ENCODE peak calls at places on chromosomes 13 and 19, in seven cellular contexts. H is DND-41, T is AG09309, G is OCI-LY7, N is fibroblast of the aortic adventitia, B is ovary, C is psoas muscle. V is an unnamed sample.
A peak's percentile ranks its signal among the peaks of the same experiment; 100 is the strongest.

GRCh38 chr19:15107056-15108010 is at the start of gene SYDE1:
- DNase-seq in H (peak; percentile 26), T (no peak), G (no peak), N (peak; percentile 72), B (peak; percentile 77), C (peak; percentile 73), V (no peak)

GRCh38 chr13:24738366-24738847 is 25.6 kb upstream of the RNF17 start:
- DNase-seq in H (no peak), T (no peak), G (no peak), N (no peak), B (no peak), C (no peak), V (no peak)

GRCh38 chr19:39403331-39404312 is 3.0 kb upstream of the ZFP36 start:
- DNase-seq in H (no peak), T (peak; percentile 99), G (peak; percentile 63), N (peak; percentile 99), B (peak; percentile 99), C (peak; percentile 100), V (peak; percentile 78)

GRCh38 chr13:23796546-23796945 is 92.7 kb downstream of the MIPEP start:
- DNase-seq in H (no peak), T (no peak), G (no peak), N (no peak), B (no peak), C (no peak), V (no peak)

GRCh38 chr13:75760182-75760981 is 124.3 kb downstream of the LMO7 start:
- DNase-seq in H (no peak), T (no peak), G (no peak), N (no peak), B (no peak), C (peak; percentile 48), V (no peak)

GRCh38 chr19:11347546-11347945 is 1.2 kb downstream of the CCDC159 start:
- DNase-seq in H (no peak), T (no peak), G (no peak), N (no peak), B (no peak), C (no peak), V (no peak)

GRCh38 chr13:24627090-24627714 is 53.0 kb upstream of the ATP12A start:
- DNase-seq in H (no peak), T (no peak), G (no peak), N (no peak), B (no peak), C (no peak), V (no peak)

GRCh38 chr13:70108276-70108845 is at the start of gene KLHL1:
- DNase-seq in H (no peak), T (no peak), G (no peak), N (no peak), B (no peak), C (no peak), V (no peak)

GRCh38 chr13:98240131-98240530 is 63.1 kb upstream of the RNF113B start:
- DNase-seq in H (no peak), T (no peak), G (no peak), N (no peak), B (no peak), C (no peak), V (no peak)

GRCh38 chr13:44230736-44231135 is 142.9 kb upstream of the SERP2 start:
- DNase-seq in H (no peak), T (no peak), G (no peak), N (peak; percentile 60), B (no peak), C (no peak), V (no peak)

GRCh38 chr13:50299546-50300249 is 284.5 kb downstream of the KCNRG start:
- DNase-seq in H (no peak), T (no peak), G (no peak), N (no peak), B (no peak), C (no peak), V (no peak)

GRCh38 chr13:74092711-74093110 is 41.5 kb downstream of the KLF12 start:
- DNase-seq in H (no peak), T (no peak), G (peak; percentile 59), N (no peak), B (no peak), C (no peak), V (no peak)

GRCh38 chr13:22278336-22278929 is 607.6 kb downstream of the FGF9 start:
- DNase-seq in H (peak; percentile 18), T (no peak), G (peak; percentile 32), N (peak; percentile 25), B (peak; percentile 45), C (no peak), V (no peak)

GRCh38 chr13:36919206-36919832 is 719 bp downstream of the SMAD9 start:
- DNase-seq in H (no peak), T (no peak), G (peak; percentile 70), N (peak; percentile 33), B (peak; percentile 59), C (no peak), V (no peak)

GRCh38 chr19:44548736-44549135 is 19.3 kb upstream of the CEACAM20 start:
- DNase-seq in H (no peak), T (peak; percentile 3), G (no peak), N (peak; percentile 66), B (no peak), C (no peak), V (peak; percentile 30)

GRCh38 chr13:52446265-52446664 is 4.2 kb downstream of the VPS36 start:
- DNase-seq in H (no peak), T (no peak), G (no peak), N (peak; percentile 11), B (no peak), C (no peak), V (no peak)

GRCh38 chr13:112954488-112955270 is 14.3 kb upstream of the MCF2L start:
- DNase-seq in H (no peak), T (no peak), G (no peak), N (no peak), B (no peak), C (no peak), V (no peak)

GRCh38 chr19:7645656-7646425 is 8.9 kb downstream of the STXBP2 start:
- DNase-seq in H (no peak), T (no peak), G (no peak), N (no peak), B (no peak), C (no peak), V (no peak)

GRCh38 chr19:28026636-28027035 is 1186.3 kb downstream of the UQCRFS1 start:
- DNase-seq in H (no peak), T (no peak), G (no peak), N (no peak), B (no peak), C (no peak), V (peak; percentile 74)

GRCh38 chr19:7257148-7258041 is 36.8 kb downstream of the INSR start:
- DNase-seq in H (no peak), T (no peak), G (no peak), N (peak; percentile 92), B (peak; percentile 77), C (no peak), V (peak; percentile 36)

GRCh38 chr13:32535748-32536147 is 2.8 kb downstream of the N4BP2L2 start:
- DNase-seq in H (no peak), T (no peak), G (no peak), N (no peak), B (no peak), C (no peak), V (no peak)

GRCh38 chr19:18763674-18764590 is 27.2 kb downstream of the COMP start:
- DNase-seq in H (no peak), T (no peak), G (no peak), N (peak; percentile 22), B (no peak), C (peak; percentile 89), V (peak; percentile 64)

GRCh38 chr19:3358919-3359849 is 7.2 kb upstream of the NFIC start:
- DNase-seq in H (peak; percentile 75), T (no peak), G (peak; percentile 28), N (no peak), B (peak; percentile 83), C (peak; percentile 86), V (no peak)

GRCh38 chr13:27001705-27002104 is 169.9 kb downstream of the USP12 start:
- DNase-seq in H (no peak), T (no peak), G (peak; percentile 42), N (no peak), B (no peak), C (no peak), V (no peak)

DNA sequence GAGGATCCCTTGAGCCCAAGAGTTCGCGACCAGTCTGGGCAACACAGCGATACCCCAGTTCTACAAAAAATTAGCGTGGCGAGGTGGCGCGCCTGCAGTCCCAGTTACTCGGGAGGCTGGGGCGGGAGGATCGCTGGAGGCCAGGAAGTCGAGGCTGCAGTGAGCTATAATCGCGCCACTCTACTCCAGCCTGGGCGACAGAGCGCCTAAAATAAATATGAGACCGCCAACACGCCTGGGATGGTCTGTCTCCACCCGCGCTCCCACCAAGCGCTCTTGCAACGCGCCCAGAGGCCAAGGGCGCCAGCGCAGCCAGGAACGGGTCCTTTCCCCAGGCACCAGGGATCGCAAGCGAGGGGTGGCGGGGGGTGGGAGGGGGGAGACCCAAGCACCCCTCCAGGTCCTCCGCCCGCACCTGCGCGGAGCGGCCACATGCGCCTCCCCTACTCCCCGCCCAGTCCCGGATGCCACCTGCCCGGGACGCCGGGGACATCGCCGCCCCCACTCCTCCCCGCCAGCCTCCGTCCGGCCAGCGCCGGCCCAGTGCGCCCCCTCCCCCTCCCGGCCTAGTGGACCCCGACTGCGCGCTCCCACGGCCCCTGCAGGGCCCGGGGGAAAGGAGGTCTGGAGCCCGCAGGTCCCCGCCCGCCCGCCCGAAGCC is 441 bp downstream of the RHPN2 start:
- DNase-seq in H (no peak), T (no peak), G (peak; percentile 20), N (peak; percentile 10), B (peak; percentile 46), C (no peak), V (no peak)
- TF ChIP-seq CTCF in H (no peak), T (no peak), G (no peak), N (peak; percentile 16), B (no peak), C (no peak), V (no peak)

DNA sequence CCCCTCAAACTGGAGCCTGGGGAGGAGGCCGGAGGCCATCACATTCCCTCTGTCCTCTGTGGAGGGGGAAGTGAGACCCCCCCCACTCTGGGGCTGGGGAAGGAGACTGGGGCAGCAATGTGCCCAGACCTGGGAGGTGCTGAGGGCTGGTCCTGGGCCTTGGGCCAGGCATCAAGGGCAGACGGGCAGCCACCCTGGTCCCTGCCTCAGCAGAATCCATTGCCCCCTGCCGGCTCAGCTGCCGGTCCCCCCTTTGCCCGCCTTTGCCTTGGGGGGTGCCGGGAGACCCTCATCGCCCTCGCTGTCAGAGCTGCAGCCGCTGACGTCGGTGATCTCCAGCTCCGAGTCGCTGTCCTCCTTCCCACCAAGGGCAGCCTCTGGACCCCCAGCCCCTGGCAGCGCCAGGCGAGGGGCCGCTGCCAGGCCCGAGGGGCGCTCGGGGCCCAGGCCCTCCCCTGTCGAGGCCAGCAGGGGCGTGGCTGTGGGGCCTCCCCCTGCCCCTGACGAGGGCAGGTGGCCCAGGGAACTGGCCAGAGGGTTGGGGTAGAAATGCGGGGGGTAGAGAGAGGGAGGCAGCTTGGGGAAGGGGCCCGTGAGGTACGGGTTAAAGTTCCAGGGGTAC is 20.1 kb downstream of the ERFL start:
- DNase-seq in H (no peak), T (no peak), G (no peak), N (no peak), B (no peak), C (no peak), V (no peak)
- H3K4me3 ChIP-seq in H (no peak overlapping the region), T (no peak overlapping the region), G (no peak overlapping the region), N (no peak overlapping the region), B (no peak overlapping the region), C (no peak overlapping the region), V (no peak overlapping the region)

GRCh38 chr19:50777261-50777660 is 7.0 kb downstream of the GPR32 start:
- DNase-seq in H (no peak), T (no peak), G (no peak), N (no peak), B (no peak), C (no peak), V (no peak)
- TF ChIP-seq CTCF in H (no peak), T (no peak), G (no peak), N (no peak), B (no peak), C (no peak), V (no peak)

GRCh38 chr19:17328517-17329060 is 6.1 kb downstream of the ANO8 start:
- DNase-seq in H (no peak), T (no peak), G (no peak), N (no peak), B (no peak), C (no peak), V (no peak)
- H3K4me3 ChIP-seq in H (no peak overlapping the region), T (no peak overlapping the region), G (no peak overlapping the region), N (no peak overlapping the region), B (peak overlapping the region; percentile 40), C (peak overlapping the region; percentile 16), V (peak overlapping the region; percentile 28)

V was measured in epithelial cell of proximal tubule.